ENCODE peak calls at places on chromosomes 13 and 19, in seven cellular contexts. B, L, F, A, H, N and J are unnamed samples.

GRCh38 chr13:110509971-110510786 is 51.3 kb downstream of the RAB20 start:
- DNase-seq in N (no peak), H (no peak), B (no peak), L (no peak), A (no peak), F (no peak), J (no peak)

GRCh38 chr13:77022341-77022740 is 4.6 kb downstream of the FBXL3 start:
- DNase-seq in H (no peak), L (peak; percentile 51), B (no peak), F (no peak), A (no peak), N (no peak), J (no peak)

GRCh38 chr13:49292742-49293498 is 45.2 kb downstream of the CDADC1 start:
- DNase-seq in N (no peak), F (no peak), H (no peak), B (no peak), L (peak; percentile 92), A (peak; percentile 13), J (peak; percentile 61)

GRCh38 chr13:21850013-21851006 is 179.4 kb downstream of the FGF9 start:
- DNase-seq in B (no peak), N (no peak), H (no peak), L (no peak), A (no peak), F (no peak), J (no peak)

GRCh38 chr13:37263881-37264280 is 158.4 kb upstream of the CSNK1A1L start:
- DNase-seq in L (no peak), F (peak; percentile 65), B (no peak), H (no peak), A (no peak), N (no peak), J (no peak)

GRCh38 chr19:15923702-15924101 is 10.6 kb downstream of the CYP4F11 start:
- DNase-seq in B (no peak), H (no peak), N (no peak), L (no peak), A (no peak), F (no peak), J (no peak)

GRCh38 chr13:60707878-60708277 is 310.9 kb downstream of the TDRD3 start:
- DNase-seq in B (no peak), L (no peak), N (no peak), F (no peak), A (no peak), H (no peak), J (no peak)

GRCh38 chr13:63305641-63306133 is 1890.0 kb upstream of the PCDH20 start:
- DNase-seq in A (no peak), N (no peak), B (no peak), F (peak; percentile 71), H (no peak), L (no peak), J (no peak)

GRCh38 chr13:23372264-23372905 is 61.1 kb downstream of the SACS start:
- DNase-seq in N (no peak), B (no peak), H (no peak), A (no peak), F (no peak), L (peak; percentile 82), J (no peak)

GRCh38 chr13:98761126-98761978 is 8.9 kb upstream of the SLC15A1 start:
- DNase-seq in H (no peak), N (no peak), A (no peak), B (no peak), L (peak; percentile 67), F (no peak), J (no peak)

GRCh38 chr13:46896346-46897138 is at the start of gene HTR2A:
- DNase-seq in H (no peak), F (no peak), N (no peak), L (peak; percentile 40), A (peak; percentile 16), B (peak; percentile 30), J (no peak)

GRCh38 chr13:109569938-109570711 is 216.3 kb downstream of the IRS2 start:
- DNase-seq in L (no peak), B (no peak), H (no peak), N (no peak), F (no peak), A (peak; percentile 70), J (peak; percentile 46)

GRCh38 chr19:46736544-46737274 is 9.1 kb upstream of the FKRP start:
- DNase-seq in B (no peak), N (no peak), L (no peak), H (no peak), F (no peak), A (no peak), J (no peak)

GRCh38 chr13:95248953-95249352 is 52.3 kb downstream of the ABCC4 start:
- DNase-seq in L (no peak), N (no peak), F (no peak), A (no peak), H (no peak), B (no peak), J (no peak)

GRCh38 chr19:35715981-35716734 is 1.6 kb upstream of the KMT2B start:
- DNase-seq in A (peak; percentile 32), N (no peak), B (peak; percentile 71), L (peak; percentile 39), H (peak; percentile 64), F (no peak), J (peak; percentile 53)

GRCh38 chr19:1449467-1450442 is at the start of gene APC2:
- DNase-seq in L (no peak), A (peak; percentile 40), B (peak; percentile 85), F (peak; percentile 69), H (peak; percentile 45), N (no peak), J (no peak)